ENCODE peak calls at places on chromosome 1, in four cellular contexts. One of them, this sample, is unnamed.

GRCh38 chr1:183419399-183419798 is 1.2 kb upstream of the NMNAT2 start:
- DNase-seq in stimulated activated CD4-positive, alpha-beta T cell treated with anti-CD3 and anti-CD28 coated beads, TNF-alpha, amount 100 ng/mL, for 4 hours: no peak
- DNase-seq in glutamatergic neuron: no peak
- DNase-seq in AG09309: no peak
- DNase-seq in this sample: no peak

GRCh38 chr1:212678456-212679410 is 20.9 kb downstream of the BATF3 start:
- DNase-seq in stimulated activated CD4-positive, alpha-beta T cell treated with anti-CD3 and anti-CD28 coated beads, TNF-alpha, amount 100 ng/mL, for 4 hours: no peak
- DNase-seq in AG09309: no peak
- DNase-seq in glutamatergic neuron: no peak
- DNase-seq in this sample: no peak

GRCh38 chr1:221869759-221870158 is 127.9 kb upstream of the DUSP10 start:
- DNase-seq in glutamatergic neuron: no peak
- DNase-seq in AG09309: peak
- DNase-seq in stimulated activated CD4-positive, alpha-beta T cell treated with anti-CD3 and anti-CD28 coated beads, TNF-alpha, amount 100 ng/mL, for 4 hours: no peak
- DNase-seq in this sample: no peak

GRCh38 chr1:27632387-27633297 is 2.3 kb downstream of the FGR start:
- DNase-seq in stimulated activated CD4-positive, alpha-beta T cell treated with anti-CD3 and anti-CD28 coated beads, TNF-alpha, amount 100 ng/mL, for 4 hours: peak
- DNase-seq in AG09309: no peak
- DNase-seq in glutamatergic neuron: no peak
- DNase-seq in this sample: no peak

GRCh38 chr1:44610527-44611148 is 63.6 kb downstream of the TMEM53 start:
- DNase-seq in glutamatergic neuron: no peak
- DNase-seq in AG09309: no peak
- DNase-seq in stimulated activated CD4-positive, alpha-beta T cell treated with anti-CD3 and anti-CD28 coated beads, TNF-alpha, amount 100 ng/mL, for 4 hours: no peak
- DNase-seq in this sample: no peak

GRCh38 chr1:215819114-215819513 is 252.0 kb downstream of the KCTD3 start:
- DNase-seq in glutamatergic neuron: no peak
- DNase-seq in stimulated activated CD4-positive, alpha-beta T cell treated with anti-CD3 and anti-CD28 coated beads, TNF-alpha, amount 100 ng/mL, for 4 hours: no peak
- DNase-seq in AG09309: no peak
- DNase-seq in this sample: no peak

GRCh38 chr1:65108025-65108692 is 39.8 kb upstream of the AK4 start:
- DNase-seq in stimulated activated CD4-positive, alpha-beta T cell treated with anti-CD3 and anti-CD28 coated beads, TNF-alpha, amount 100 ng/mL, for 4 hours: no peak
- DNase-seq in glutamatergic neuron: no peak
- DNase-seq in AG09309: no peak
- DNase-seq in this sample: no peak

GRCh38 chr1:82161651-82162238 is 361.0 kb downstream of the ADGRL2 start:
- DNase-seq in glutamatergic neuron: no peak
- DNase-seq in stimulated activated CD4-positive, alpha-beta T cell treated with anti-CD3 and anti-CD28 coated beads, TNF-alpha, amount 100 ng/mL, for 4 hours: no peak
- DNase-seq in AG09309: no peak
- DNase-seq in this sample: no peak

GRCh38 chr1:204254031-204254661 is 40.4 kb upstream of the GOLT1A start:
- DNase-seq in glutamatergic neuron: no peak
- DNase-seq in AG09309: peak
- DNase-seq in stimulated activated CD4-positive, alpha-beta T cell treated with anti-CD3 and anti-CD28 coated beads, TNF-alpha, amount 100 ng/mL, for 4 hours: no peak
- DNase-seq in this sample: no peak

GRCh38 chr1:116329524-116330341 is 43.3 kb upstream of the ATP1A1 start:
- DNase-seq in AG09309: no peak
- DNase-seq in glutamatergic neuron: no peak
- DNase-seq in stimulated activated CD4-positive, alpha-beta T cell treated with anti-CD3 and anti-CD28 coated beads, TNF-alpha, amount 100 ng/mL, for 4 hours: no peak
- DNase-seq in this sample: no peak

GRCh38 chr1:234302334-234302962 is 70.8 kb upstream of the COA6 start:
- DNase-seq in AG09309: no peak
- DNase-seq in stimulated activated CD4-positive, alpha-beta T cell treated with anti-CD3 and anti-CD28 coated beads, TNF-alpha, amount 100 ng/mL, for 4 hours: no peak
- DNase-seq in glutamatergic neuron: no peak
- DNase-seq in this sample: no peak

GRCh38 chr1:201229771-201230635 is 39.4 kb downstream of the IGFN1 start:
- DNase-seq in AG09309: peak
- DNase-seq in stimulated activated CD4-positive, alpha-beta T cell treated with anti-CD3 and anti-CD28 coated beads, TNF-alpha, amount 100 ng/mL, for 4 hours: no peak
- DNase-seq in glutamatergic neuron: no peak
- DNase-seq in this sample: peak

GRCh38 chr1:20093940-20094391 is 24.0 kb downstream of the PLA2G5 start:
- DNase-seq in glutamatergic neuron: no peak
- DNase-seq in AG09309: no peak
- DNase-seq in stimulated activated CD4-positive, alpha-beta T cell treated with anti-CD3 and anti-CD28 coated beads, TNF-alpha, amount 100 ng/mL, for 4 hours: no peak
- DNase-seq in this sample: no peak

GRCh38 chr1:58251415-58252073 is 295.0 kb downstream of the OMA1 start:
- DNase-seq in glutamatergic neuron: peak
- DNase-seq in AG09309: no peak
- DNase-seq in stimulated activated CD4-positive, alpha-beta T cell treated with anti-CD3 and anti-CD28 coated beads, TNF-alpha, amount 100 ng/mL, for 4 hours: no peak
- DNase-seq in this sample: no peak

GRCh38 chr1:204630460-204630905 is 55.1 kb downstream of the LRRN2 start:
- DNase-seq in glutamatergic neuron: no peak
- DNase-seq in stimulated activated CD4-positive, alpha-beta T cell treated with anti-CD3 and anti-CD28 coated beads, TNF-alpha, amount 100 ng/mL, for 4 hours: no peak
- DNase-seq in AG09309: no peak
- DNase-seq in this sample: no peak

GRCh38 chr1:39046811-39047210 is 20.7 kb downstream of the NDUFS5 start:
- DNase-seq in AG09309: no peak
- DNase-seq in glutamatergic neuron: no peak
- DNase-seq in stimulated activated CD4-positive, alpha-beta T cell treated with anti-CD3 and anti-CD28 coated beads, TNF-alpha, amount 100 ng/mL, for 4 hours: no peak
- DNase-seq in this sample: no peak

GRCh38 chr1:34924759-34925555 is 4.5 kb downstream of the DLGAP3 start:
- DNase-seq in stimulated activated CD4-positive, alpha-beta T cell treated with anti-CD3 and anti-CD28 coated beads, TNF-alpha, amount 100 ng/mL, for 4 hours: peak
- DNase-seq in AG09309: peak
- DNase-seq in glutamatergic neuron: no peak
- DNase-seq in this sample: no peak

GRCh38 chr1:10824821-10825540 is 28.5 kb upstream of the CASZ1 start:
- DNase-seq in stimulated activated CD4-positive, alpha-beta T cell treated with anti-CD3 and anti-CD28 coated beads, TNF-alpha, amount 100 ng/mL, for 4 hours: no peak
- DNase-seq in AG09309: peak
- DNase-seq in glutamatergic neuron: no peak
- DNase-seq in this sample: no peak

GRCh38 chr1:150484861-150485260 is 2.4 kb upstream of the TARS2 start:
- DNase-seq in glutamatergic neuron: no peak
- DNase-seq in stimulated activated CD4-positive, alpha-beta T cell treated with anti-CD3 and anti-CD28 coated beads, TNF-alpha, amount 100 ng/mL, for 4 hours: no peak
- DNase-seq in AG09309: peak
- DNase-seq in this sample: no peak

GRCh38 chr1:59027176-59027575 is 243.3 kb upstream of the JUN start:
- DNase-seq in glutamatergic neuron: no peak
- DNase-seq in stimulated activated CD4-positive, alpha-beta T cell treated with anti-CD3 and anti-CD28 coated beads, TNF-alpha, amount 100 ng/mL, for 4 hours: no peak
- DNase-seq in AG09309: no peak
- DNase-seq in this sample: no peak

GRCh38 chr1:225460737-225461532 is 33.1 kb upstream of the LBR start:
- DNase-seq in stimulated activated CD4-positive, alpha-beta T cell treated with anti-CD3 and anti-CD28 coated beads, TNF-alpha, amount 100 ng/mL, for 4 hours: peak
- DNase-seq in glutamatergic neuron: no peak
- DNase-seq in AG09309: no peak
- DNase-seq in this sample: no peak

GRCh38 chr1:207823880-207824566 is 72.2 kb downstream of the CD46 start:
- DNase-seq in stimulated activated CD4-positive, alpha-beta T cell treated with anti-CD3 and anti-CD28 coated beads, TNF-alpha, amount 100 ng/mL, for 4 hours: peak
- DNase-seq in AG09309: peak
- DNase-seq in glutamatergic neuron: peak
- DNase-seq in this sample: peak

GRCh38 chr1:91024501-91025119 is 2.8 kb upstream of the ZNF644 start:
- DNase-seq in stimulated activated CD4-positive, alpha-beta T cell treated with anti-CD3 and anti-CD28 coated beads, TNF-alpha, amount 100 ng/mL, for 4 hours: no peak
- DNase-seq in AG09309: no peak
- DNase-seq in glutamatergic neuron: no peak
- DNase-seq in this sample: no peak

GRCh38 chr1:9302745-9303524 is 10.2 kb downstream of the SPSB1 start:
- DNase-seq in AG09309: peak
- DNase-seq in stimulated activated CD4-positive, alpha-beta T cell treated with anti-CD3 and anti-CD28 coated beads, TNF-alpha, amount 100 ng/mL, for 4 hours: no peak
- DNase-seq in glutamatergic neuron: no peak
- DNase-seq in this sample: peak

GRCh38 chr1:175198332-175198731 is 5.8 kb upstream of the KIAA0040 start:
- DNase-seq in AG09309: no peak
- DNase-seq in stimulated activated CD4-positive, alpha-beta T cell treated with anti-CD3 and anti-CD28 coated beads, TNF-alpha, amount 100 ng/mL, for 4 hours: no peak
- DNase-seq in glutamatergic neuron: no peak
- DNase-seq in this sample: no peak

This sample was measured in AG04449.